ENCODE peak calls at places on chromosomes 4 and X, in seven cellular contexts. C is putamen, S is substantia nigra, Q is left kidney, O is left lung, K is Ammon's horn, N is D341Med. A is an unnamed sample.

GRCh38 chr4:53908661-53909078 is 155.7 kb downstream of the CHIC2 start:
- DNase-seq in C (peak), S (no peak), Q (peak), O (no peak), K (peak), N (peak), A (no peak)

GRCh38 chrX:103774070-103774642 is 2.5 kb upstream of the PLP1 start:
- DNase-seq in C (peak), S (peak), Q (peak), O (no peak), K (peak), N (peak), A (no peak)

GRCh38 chrX:154120567-154120966 is 23.1 kb upstream of the MECP2 start:
- DNase-seq in C (no peak), S (no peak), Q (no peak), O (no peak), K (no peak), N (no peak), A (no peak)

GRCh38 chr4:74223801-74224200 is 65.9 kb downstream of the MTHFD2L start:
- DNase-seq in C (no peak), S (no peak), Q (no peak), O (no peak), K (no peak), N (no peak), A (no peak)

GRCh38 chr4:76748649-76749048 is 149.3 kb downstream of the SOWAHB start:
- DNase-seq in C (no peak), S (no peak), Q (peak), O (no peak), K (peak), N (peak), A (no peak)

GRCh38 chr4:171017596-171017995 is 795.6 kb upstream of the GALNTL6 start:
- DNase-seq in C (no peak), S (no peak), Q (no peak), O (no peak), K (no peak), N (no peak), A (no peak)

GRCh38 chr4:156971623-156972369 is at the start of gene PDGFC:
- DNase-seq in C (peak), S (peak), Q (peak), O (peak), K (peak), N (peak), A (peak)

GRCh38 chrX:65667503-65668355 is at the start of gene MSN:
- DNase-seq in C (peak), S (peak), Q (peak), O (peak), K (peak), N (no peak), A (peak)

GRCh38 chr4:26804451-26804850 is 56.2 kb upstream of the STIM2 start:
- DNase-seq in C (no peak), S (no peak), Q (no peak), O (no peak), K (no peak), N (no peak), A (no peak)

GRCh38 chrX:16869393-16870094 is 618 bp downstream of the RBBP7 start:
- DNase-seq in C (no peak), S (peak), Q (peak), O (peak), K (no peak), N (peak), A (no peak)

GRCh38 chrX:96770315-96770714 is 85.7 kb downstream of the DIAPH2 start:
- DNase-seq in C (no peak), S (no peak), Q (peak), O (no peak), K (no peak), N (no peak), A (no peak)

GRCh38 chr4:27100713-27101112 is 240.1 kb downstream of the STIM2 start:
- DNase-seq in C (no peak), S (no peak), Q (no peak), O (no peak), K (no peak), N (no peak), A (no peak)

A was measured in suprapubic skin.